ENCODE peak calls at places on chromosomes 16 and 17, in ten cellular contexts. One of them, this sample, is unnamed.

GRCh38 chr16:85104821-85105391 is 7.4 kb downstream of the CIBAR2 start:
- DNase-seq in RWPE2: no peak
- DNase-seq in AG04450: no peak
- DNase-seq in CD8-positive, alpha-beta memory T cell: peak; percentile 13
- DNase-seq in endothelial cell of umbilical vein: no peak
- DNase-seq in AG10803: no peak
- DNase-seq in GM06990: peak; percentile 46
- DNase-seq in skeletal muscle cell: no peak
- DNase-seq in esophagus squamous epithelium: no peak
- DNase-seq in aorta: no peak
- DNase-seq in this sample: no peak

GRCh38 chr17:5630434-5630833 is 46.1 kb upstream of the NLRP1 start:
- DNase-seq in esophagus squamous epithelium: no peak
- DNase-seq in RWPE2: no peak
- DNase-seq in AG10803: peak; percentile 83
- DNase-seq in aorta: no peak
- DNase-seq in AG04450: no peak
- DNase-seq in skeletal muscle cell: peak; percentile 7
- DNase-seq in endothelial cell of umbilical vein: peak; percentile 73
- DNase-seq in CD8-positive, alpha-beta memory T cell: no peak
- DNase-seq in GM06990: no peak
- DNase-seq in this sample: no peak

GRCh38 chr16:9567674-9568073 is 476.2 kb downstream of the HAPSTR1 start:
- DNase-seq in CD8-positive, alpha-beta memory T cell: no peak
- DNase-seq in skeletal muscle cell: no peak
- DNase-seq in AG10803: no peak
- DNase-seq in GM06990: no peak
- DNase-seq in esophagus squamous epithelium: no peak
- DNase-seq in AG04450: no peak
- DNase-seq in endothelial cell of umbilical vein: no peak
- DNase-seq in RWPE2: no peak
- DNase-seq in aorta: no peak
- DNase-seq in this sample: no peak

GRCh38 chr17:40822132-40822812 is at the start of gene KRT10:
- DNase-seq in aorta: no peak
- DNase-seq in AG04450: no peak
- DNase-seq in GM06990: no peak
- DNase-seq in esophagus squamous epithelium: no peak
- DNase-seq in AG10803: no peak
- DNase-seq in RWPE2: no peak
- DNase-seq in skeletal muscle cell: no peak
- DNase-seq in endothelial cell of umbilical vein: no peak
- DNase-seq in CD8-positive, alpha-beta memory T cell: no peak
- DNase-seq in this sample: no peak

GRCh38 chr17:16519021-16519420 is 27.0 kb upstream of the LRRC75A start:
- DNase-seq in CD8-positive, alpha-beta memory T cell: no peak
- DNase-seq in esophagus squamous epithelium: no peak
- DNase-seq in aorta: no peak
- DNase-seq in skeletal muscle cell: no peak
- DNase-seq in AG10803: no peak
- DNase-seq in RWPE2: no peak
- DNase-seq in GM06990: no peak
- DNase-seq in AG04450: no peak
- DNase-seq in endothelial cell of umbilical vein: no peak
- DNase-seq in this sample: no peak

GRCh38 chr17:80087346-80088265 is 13.8 kb upstream of the GAA start:
- DNase-seq in aorta: no peak
- DNase-seq in esophagus squamous epithelium: no peak
- DNase-seq in AG10803: no peak
- DNase-seq in AG04450: no peak
- DNase-seq in GM06990: no peak
- DNase-seq in skeletal muscle cell: no peak
- DNase-seq in endothelial cell of umbilical vein: no peak
- DNase-seq in CD8-positive, alpha-beta memory T cell: no peak
- DNase-seq in RWPE2: peak; percentile 42
- DNase-seq in this sample: no peak

GRCh38 chr16:29678691-29679267 is at the start of gene QPRT:
- DNase-seq in RWPE2: no peak
- DNase-seq in CD8-positive, alpha-beta memory T cell: no peak
- DNase-seq in skeletal muscle cell: peak; percentile 28
- DNase-seq in AG04450: no peak
- DNase-seq in GM06990: peak; percentile 55
- DNase-seq in esophagus squamous epithelium: no peak
- DNase-seq in aorta: no peak
- DNase-seq in AG10803: peak; percentile 13
- DNase-seq in endothelial cell of umbilical vein: no peak
- DNase-seq in this sample: peak; percentile 19

GRCh38 chr17:61981323-61981722 is 53.5 kb upstream of the INTS2 start:
- DNase-seq in skeletal muscle cell: no peak
- DNase-seq in RWPE2: no peak
- DNase-seq in CD8-positive, alpha-beta memory T cell: no peak
- DNase-seq in aorta: no peak
- DNase-seq in endothelial cell of umbilical vein: no peak
- DNase-seq in GM06990: no peak
- DNase-seq in AG10803: no peak
- DNase-seq in AG04450: no peak
- DNase-seq in esophagus squamous epithelium: no peak
- DNase-seq in this sample: no peak

DNA sequence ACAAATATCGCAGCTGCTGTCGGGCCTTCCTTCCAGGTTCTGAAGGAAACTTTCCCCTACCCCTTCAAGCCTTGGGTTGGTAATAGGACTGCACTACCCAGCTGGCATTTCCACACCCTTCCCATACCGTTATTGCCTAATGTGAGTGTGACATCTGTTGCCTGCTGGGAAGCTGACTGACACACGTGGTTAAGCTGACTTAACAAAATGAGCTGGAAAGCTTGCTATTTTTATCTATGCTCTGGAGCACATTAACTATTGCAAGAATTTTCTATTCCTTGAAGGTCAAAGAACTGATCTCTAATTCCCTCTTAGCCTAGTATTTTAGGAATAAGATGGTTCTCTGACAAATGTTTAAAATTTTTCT is 79.5 kb downstream of the PMP22 start:
- DNase-seq in AG10803: peak; percentile 93
- DNase-seq in skeletal muscle cell: peak; percentile 64
- DNase-seq in RWPE2: no peak
- DNase-seq in AG04450: no peak
- DNase-seq in CD8-positive, alpha-beta memory T cell: no peak
- DNase-seq in endothelial cell of umbilical vein: no peak
- DNase-seq in esophagus squamous epithelium: no peak
- DNase-seq in GM06990: no peak
- DNase-seq in aorta: no peak
- DNase-seq in this sample: peak; percentile 43
- H3K4me3 ChIP-seq in AG10803: no peak overlapping the region
- H3K4me3 ChIP-seq in skeletal muscle cell: no peak overlapping the region
- H3K4me3 ChIP-seq in RWPE2: no peak overlapping the region
- H3K4me3 ChIP-seq in AG04450: no peak overlapping the region
- H3K4me3 ChIP-seq in CD8-positive, alpha-beta memory T cell: no peak overlapping the region
- H3K4me3 ChIP-seq in endothelial cell of umbilical vein: no peak overlapping the region
- H3K4me3 ChIP-seq in esophagus squamous epithelium: no peak overlapping the region
- H3K4me3 ChIP-seq in GM06990: no peak overlapping the region
- H3K4me3 ChIP-seq in aorta: no peak overlapping the region
- H3K4me3 ChIP-seq in this sample: no peak overlapping the region

GRCh38 chr17:2056221-2057129 is 1.6 kb downstream of the HIC1 start:
- DNase-seq in GM06990: peak; percentile 79
- DNase-seq in AG04450: no peak
- DNase-seq in AG10803: peak; percentile 43
- DNase-seq in aorta: no peak
- DNase-seq in endothelial cell of umbilical vein: peak; percentile 37
- DNase-seq in CD8-positive, alpha-beta memory T cell: no peak
- DNase-seq in esophagus squamous epithelium: no peak
- DNase-seq in skeletal muscle cell: no peak
- DNase-seq in RWPE2: no peak
- DNase-seq in this sample: no peak
- H3K4me3 ChIP-seq in GM06990: peak overlapping the region; percentile 78
- H3K4me3 ChIP-seq in AG04450: peak overlapping the region; percentile 72
- H3K4me3 ChIP-seq in AG10803: peak overlapping the region; percentile 62
- H3K4me3 ChIP-seq in aorta: no peak overlapping the region
- H3K4me3 ChIP-seq in endothelial cell of umbilical vein: peak overlapping the region; percentile 72
- H3K4me3 ChIP-seq in CD8-positive, alpha-beta memory T cell: peak overlapping the region; percentile 47
- H3K4me3 ChIP-seq in esophagus squamous epithelium: peak overlapping the region; percentile 69
- H3K4me3 ChIP-seq in skeletal muscle cell: peak overlapping the region; percentile 72
- H3K4me3 ChIP-seq in RWPE2: no peak overlapping the region
- H3K4me3 ChIP-seq in this sample: peak overlapping the region; percentile 81

GRCh38 chr16:2532494-2533141 is 1.4 kb upstream of the CEMP1 start:
- DNase-seq in aorta: peak; percentile 85
- DNase-seq in skeletal muscle cell: no peak
- DNase-seq in AG04450: no peak
- DNase-seq in GM06990: peak; percentile 74
- DNase-seq in RWPE2: peak; percentile 89
- DNase-seq in AG10803: peak; percentile 42
- DNase-seq in endothelial cell of umbilical vein: peak; percentile 46
- DNase-seq in esophagus squamous epithelium: no peak
- DNase-seq in CD8-positive, alpha-beta memory T cell: peak; percentile 59
- DNase-seq in this sample: no peak

GRCh38 chr16:2531696-2532493 is 687 bp upstream of the CEMP1 start:
- DNase-seq in CD8-positive, alpha-beta memory T cell: peak; percentile 97
- DNase-seq in AG04450: peak; percentile 88
- DNase-seq in AG10803: peak; percentile 96
- DNase-seq in skeletal muscle cell: peak; percentile 89
- DNase-seq in GM06990: peak; percentile 96
- DNase-seq in aorta: peak; percentile 100
- DNase-seq in RWPE2: peak; percentile 98
- DNase-seq in endothelial cell of umbilical vein: peak; percentile 96
- DNase-seq in esophagus squamous epithelium: peak; percentile 94
- DNase-seq in this sample: peak; percentile 85

GRCh38 chr16:2535644-2536021 is 2.2 kb upstream of the PDPK1 start:
- DNase-seq in AG10803: peak; percentile 91
- DNase-seq in endothelial cell of umbilical vein: no peak
- DNase-seq in skeletal muscle cell: peak; percentile 82
- DNase-seq in RWPE2: no peak
- DNase-seq in aorta: peak; percentile 74
- DNase-seq in GM06990: no peak
- DNase-seq in esophagus squamous epithelium: no peak
- DNase-seq in AG04450: peak; percentile 62
- DNase-seq in CD8-positive, alpha-beta memory T cell: no peak
- DNase-seq in this sample: no peak

GRCh38 chr16:2533912-2534311 is 2.7 kb upstream of the CEMP1 start:
- DNase-seq in RWPE2: no peak
- DNase-seq in esophagus squamous epithelium: no peak
- DNase-seq in CD8-positive, alpha-beta memory T cell: no peak
- DNase-seq in skeletal muscle cell: no peak
- DNase-seq in AG04450: no peak
- DNase-seq in AG10803: no peak
- DNase-seq in GM06990: no peak
- DNase-seq in endothelial cell of umbilical vein: no peak
- DNase-seq in aorta: no peak
- DNase-seq in this sample: no peak

GRCh38 chr16:2537451-2538379 is at the start of gene PDPK1:
- DNase-seq in esophagus squamous epithelium: no peak
- DNase-seq in CD8-positive, alpha-beta memory T cell: peak; percentile 91
- DNase-seq in skeletal muscle cell: peak; percentile 85
- DNase-seq in aorta: peak; percentile 97
- DNase-seq in RWPE2: peak; percentile 91
- DNase-seq in endothelial cell of umbilical vein: peak; percentile 94
- DNase-seq in GM06990: peak; percentile 96
- DNase-seq in AG10803: peak; percentile 94
- DNase-seq in AG04450: peak; percentile 78
- DNase-seq in this sample: peak; percentile 65
- H3K4me3 ChIP-seq in esophagus squamous epithelium: peak within 1 kb of the TSS; percentile 75
- H3K4me3 ChIP-seq in CD8-positive, alpha-beta memory T cell: peak within 1 kb of the TSS; percentile 64
- H3K4me3 ChIP-seq in skeletal muscle cell: peak within 1 kb of the TSS; percentile 59
- H3K4me3 ChIP-seq in aorta: peak within 1 kb of the TSS; percentile 99
- H3K4me3 ChIP-seq in RWPE2: peak within 1 kb of the TSS; percentile 100
- H3K4me3 ChIP-seq in endothelial cell of umbilical vein: peak within 1 kb of the TSS; percentile 77
- H3K4me3 ChIP-seq in GM06990: peak within 1 kb of the TSS; percentile 81
- H3K4me3 ChIP-seq in AG10803: peak within 1 kb of the TSS; percentile 76
- H3K4me3 ChIP-seq in AG04450: peak within 1 kb of the TSS; percentile 75
- H3K4me3 ChIP-seq in this sample: peak within 1 kb of the TSS; percentile 53

GRCh38 chr17:12990041-12990808 is 27.6 kb downstream of the ELAC2 start:
- DNase-seq in CD8-positive, alpha-beta memory T cell: no peak
- DNase-seq in AG04450: no peak
- DNase-seq in endothelial cell of umbilical vein: no peak
- DNase-seq in AG10803: no peak
- DNase-seq in esophagus squamous epithelium: no peak
- DNase-seq in RWPE2: no peak
- DNase-seq in GM06990: no peak
- DNase-seq in aorta: peak; percentile 61
- DNase-seq in skeletal muscle cell: no peak
- DNase-seq in this sample: no peak

GRCh38 chr17:12983986-12984932 is 33.6 kb downstream of the ELAC2 start:
- DNase-seq in esophagus squamous epithelium: no peak
- DNase-seq in CD8-positive, alpha-beta memory T cell: no peak
- DNase-seq in AG10803: peak; percentile 94
- DNase-seq in aorta: peak; percentile 88
- DNase-seq in skeletal muscle cell: peak; percentile 91
- DNase-seq in GM06990: no peak
- DNase-seq in RWPE2: no peak
- DNase-seq in AG04450: peak; percentile 78
- DNase-seq in endothelial cell of umbilical vein: no peak
- DNase-seq in this sample: no peak

GRCh38 chr17:12982224-12982623 is 35.6 kb downstream of the ELAC2 start:
- DNase-seq in esophagus squamous epithelium: no peak
- DNase-seq in AG04450: no peak
- DNase-seq in skeletal muscle cell: no peak
- DNase-seq in CD8-positive, alpha-beta memory T cell: peak; percentile 34
- DNase-seq in endothelial cell of umbilical vein: no peak
- DNase-seq in RWPE2: no peak
- DNase-seq in GM06990: no peak
- DNase-seq in AG10803: no peak
- DNase-seq in aorta: peak; percentile 38
- DNase-seq in this sample: no peak

GRCh38 chr17:12987120-12987519 is 30.7 kb downstream of the ELAC2 start:
- DNase-seq in GM06990: no peak
- DNase-seq in CD8-positive, alpha-beta memory T cell: no peak
- DNase-seq in RWPE2: no peak
- DNase-seq in skeletal muscle cell: no peak
- DNase-seq in aorta: peak; percentile 60
- DNase-seq in AG04450: no peak
- DNase-seq in endothelial cell of umbilical vein: no peak
- DNase-seq in esophagus squamous epithelium: no peak
- DNase-seq in AG10803: no peak
- DNase-seq in this sample: no peak

DNA sequence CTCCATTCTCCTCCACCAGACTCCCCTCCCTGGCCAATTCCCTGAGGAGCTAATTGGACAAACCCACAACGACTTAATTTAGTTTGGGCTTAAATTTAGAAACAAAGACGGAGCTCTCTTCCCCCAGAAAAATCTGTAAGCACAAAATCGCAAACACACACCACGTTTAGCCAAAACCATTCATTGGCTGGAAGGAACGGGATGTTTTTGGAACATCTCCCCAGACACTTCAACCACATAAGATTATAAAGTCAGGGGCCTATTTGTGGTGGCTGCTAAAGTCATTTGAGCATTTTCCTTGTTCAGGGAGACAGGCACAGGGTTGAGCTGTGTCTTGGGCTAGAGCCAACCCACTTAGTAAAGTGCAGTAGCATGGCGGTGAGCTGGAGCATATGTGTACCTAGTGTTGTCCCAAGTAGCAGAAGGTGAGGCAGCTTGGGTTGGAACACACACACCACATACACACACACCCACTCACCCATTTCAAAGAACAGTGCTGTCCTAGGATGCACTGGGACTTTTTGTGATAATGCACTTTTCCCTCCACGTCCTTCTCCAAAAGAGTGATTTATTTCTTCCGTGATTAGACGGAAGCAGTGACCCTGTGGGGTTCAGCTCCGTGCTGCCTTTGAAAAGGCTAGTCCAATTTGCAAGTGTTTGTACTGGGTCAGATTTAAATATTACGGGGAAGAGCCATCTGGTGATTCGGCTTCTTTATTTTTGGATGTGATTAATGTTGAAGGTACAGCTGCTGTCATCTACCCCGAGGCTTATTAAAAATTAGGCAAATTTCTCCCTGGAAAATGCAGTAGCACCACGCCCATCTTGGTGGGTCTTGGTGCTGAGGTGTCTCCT is 32.2 kb downstream of the ELAC2 start:
- DNase-seq in RWPE2: no peak
- DNase-seq in aorta: peak; percentile 35
- DNase-seq in esophagus squamous epithelium: no peak
- DNase-seq in GM06990: no peak
- DNase-seq in endothelial cell of umbilical vein: no peak
- DNase-seq in skeletal muscle cell: peak; percentile 36
- DNase-seq in CD8-positive, alpha-beta memory T cell: no peak
- DNase-seq in AG04450: no peak
- DNase-seq in AG10803: peak; percentile 17
- DNase-seq in this sample: no peak
- H3K4me3 ChIP-seq in RWPE2: no peak overlapping the region
- H3K4me3 ChIP-seq in aorta: no peak overlapping the region
- H3K4me3 ChIP-seq in esophagus squamous epithelium: no peak overlapping the region
- H3K4me3 ChIP-seq in GM06990: no peak overlapping the region
- H3K4me3 ChIP-seq in endothelial cell of umbilical vein: no peak overlapping the region
- H3K4me3 ChIP-seq in skeletal muscle cell: no peak overlapping the region
- H3K4me3 ChIP-seq in CD8-positive, alpha-beta memory T cell: no peak overlapping the region
- H3K4me3 ChIP-seq in AG04450: no peak overlapping the region
- H3K4me3 ChIP-seq in AG10803: no peak overlapping the region
- H3K4me3 ChIP-seq in this sample: no peak overlapping the region

This sample was measured in HFF-Myc.